ENCODE peak calls at places on chromosomes 4 and X, in eight cellular contexts. V, T, W, X, J, Y, U and L are unnamed samples.

GRCh38 chr4:174658246-174658645 is 136.0 kb upstream of the HPGD start:
- DNase-seq in V (no peak), T (no peak), W (no peak), X (no peak), J (no peak), Y (no peak), U (no peak), L (no peak)

GRCh38 chrX:21778236-21778635 is 20.3 kb upstream of the SMPX start:
- DNase-seq in V (no peak), T (no peak), W (peak), X (no peak), J (no peak), Y (no peak), U (no peak), L (no peak)

GRCh38 chr4:2829321-2829932 is 14.2 kb upstream of the ADD1 start:
- DNase-seq in V (no peak), T (no peak), W (no peak), X (no peak), J (peak), Y (no peak), U (peak), L (no peak)

GRCh38 chr4:82419451-82419850 is 10.8 kb downstream of the HNRNPDL start:
- DNase-seq in V (no peak), T (no peak), W (no peak), X (no peak), J (no peak), Y (no peak), U (no peak), L (no peak)

GRCh38 chr4:122045533-122045932 is 93.7 kb upstream of the TRPC3 start:
- DNase-seq in V (no peak), T (no peak), W (peak), X (no peak), J (no peak), Y (no peak), U (no peak), L (no peak)

GRCh38 chr4:2696423-2696822 is 59.7 kb downstream of the TNIP2 start:
- DNase-seq in V (no peak), T (peak), W (no peak), X (peak), J (no peak), Y (no peak), U (no peak), L (no peak)

GRCh38 chr4:3704669-3705068 is 61.5 kb upstream of the ADRA2C start:
- DNase-seq in V (no peak), T (no peak), W (no peak), X (no peak), J (no peak), Y (no peak), U (no peak), L (no peak)

GRCh38 chr4:2441393-2442174 is 22.8 kb downstream of the CFAP99 start:
- DNase-seq in V (no peak), T (peak), W (no peak), X (peak), J (peak), Y (no peak), U (no peak), L (no peak)

GRCh38 chrX:134604701-134605271 is 53.5 kb downstream of the PLAC1 start:
- DNase-seq in V (no peak), T (no peak), W (peak), X (no peak), J (no peak), Y (no peak), U (no peak), L (no peak)

GRCh38 chr4:168908093-168908492 is 102.0 kb downstream of the CBR4 start:
- DNase-seq in V (no peak), T (no peak), W (no peak), X (no peak), J (no peak), Y (no peak), U (no peak), L (no peak)

GRCh38 chrX:150200820-150201287 is 162.3 kb upstream of the MAMLD1 start:
- DNase-seq in V (no peak), T (no peak), W (no peak), X (peak), J (no peak), Y (no peak), U (no peak), L (no peak)

GRCh38 chr4:173046818-173047217 is 121.8 kb upstream of the GALNT7 start:
- DNase-seq in V (no peak), T (no peak), W (no peak), X (no peak), J (no peak), Y (no peak), U (no peak), L (no peak)